ENCODE peak calls at places on chromosomes 7 and 10, in eight cellular contexts. E is heart left ventricle, R is body of pancreas, J is thoracic aorta, H is WERI-Rb-1, V is IMR-90, Y is transverse colon, I is mammary epithelial cell. M is an unnamed sample.

GRCh38 chr10:64196638-64197315 is 675.6 kb downstream of the REEP3 start:
- DNase-seq in Y (no peak), I (no peak), R (no peak), V (no peak), H (no peak), E (no peak), J (no peak), M (no peak)

GRCh38 chr7:41039386-41040315 is 663.2 kb downstream of the INHBA start:
- DNase-seq in E (no peak), Y (no peak), V (peak; percentile 66), I (no peak), J (no peak), H (no peak), R (no peak), M (no peak)

GRCh38 chr10:73914036-73914435 is 3.1 kb downstream of the PLAU start:
- DNase-seq in V (no peak), I (no peak), Y (no peak), R (no peak), J (no peak), H (no peak), E (no peak), M (no peak)

GRCh38 chr10:80462277-80462985 is 8.3 kb downstream of the TSPAN14 start:
- DNase-seq in V (peak; percentile 34), J (no peak), E (no peak), H (no peak), I (no peak), Y (no peak), R (no peak), M (no peak)

GRCh38 chr10:119090968-119091367 is 10.4 kb upstream of the EIF3A start:
- DNase-seq in H (no peak), J (no peak), V (peak; percentile 68), I (peak; percentile 95), Y (peak; percentile 50), R (no peak), E (no peak), M (peak; percentile 70)

GRCh38 chr10:102752934-102753664 is 9.4 kb downstream of the WBP1L start:
- DNase-seq in E (peak; percentile 50), J (no peak), Y (no peak), H (peak; percentile 50), R (no peak), I (peak; percentile 37), V (peak; percentile 83), M (peak; percentile 7)

GRCh38 chr7:104901239-104901638 is 112.8 kb upstream of the KMT2E start:
- DNase-seq in H (no peak), R (no peak), Y (no peak), V (no peak), E (no peak), I (no peak), J (no peak), M (no peak)

GRCh38 chr7:35854311-35854710 is 53.5 kb downstream of the SEPTIN7 start:
- DNase-seq in J (no peak), V (no peak), I (no peak), E (no peak), H (no peak), R (no peak), Y (no peak), M (no peak)

GRCh38 chr7:157579425-157579824 is 242.6 kb downstream of the DNAJB6 start:
- DNase-seq in E (no peak), Y (peak; percentile 57), H (no peak), R (no peak), I (no peak), J (no peak), V (no peak), M (no peak)

GRCh38 chr10:122122493-122122892 is 133.5 kb downstream of the TACC2 start:
- DNase-seq in E (no peak), I (no peak), H (no peak), J (no peak), V (no peak), Y (no peak), R (no peak), M (no peak)

GRCh38 chr7:26090927-26091519 is 61.0 kb upstream of the NFE2L3 start:
- DNase-seq in Y (no peak), V (peak; percentile 74), I (peak; percentile 44), J (no peak), E (no peak), H (no peak), R (no peak), M (no peak)

GRCh38 chr7:81690688-81691087 is 79.2 kb downstream of the HGF start:
- DNase-seq in J (no peak), Y (no peak), V (no peak), I (no peak), H (no peak), E (no peak), R (no peak), M (no peak)

GRCh38 chr7:133980794-133981193 is 146.3 kb upstream of the LRGUK start:
- DNase-seq in E (no peak), Y (no peak), R (no peak), J (no peak), H (peak; percentile 80), V (no peak), I (no peak), M (no peak)

GRCh38 chr10:119653209-119653608 is 2.0 kb downstream of the BAG3 start:
- DNase-seq in I (no peak), J (no peak), E (no peak), V (peak; percentile 30), Y (no peak), H (no peak), R (no peak), M (no peak)

GRCh38 chr7:158056761-158057160 is 530.9 kb downstream of the PTPRN2 start:
- DNase-seq in J (no peak), I (no peak), E (no peak), V (no peak), H (no peak), R (no peak), Y (no peak), M (no peak)

GRCh38 chr7:157150825-157151412 is 12.2 kb downstream of the UBE3C start:
- DNase-seq in Y (no peak), I (no peak), V (peak; percentile 41), R (peak; percentile 53), H (peak; percentile 98), J (no peak), E (no peak), M (no peak)

DNA sequence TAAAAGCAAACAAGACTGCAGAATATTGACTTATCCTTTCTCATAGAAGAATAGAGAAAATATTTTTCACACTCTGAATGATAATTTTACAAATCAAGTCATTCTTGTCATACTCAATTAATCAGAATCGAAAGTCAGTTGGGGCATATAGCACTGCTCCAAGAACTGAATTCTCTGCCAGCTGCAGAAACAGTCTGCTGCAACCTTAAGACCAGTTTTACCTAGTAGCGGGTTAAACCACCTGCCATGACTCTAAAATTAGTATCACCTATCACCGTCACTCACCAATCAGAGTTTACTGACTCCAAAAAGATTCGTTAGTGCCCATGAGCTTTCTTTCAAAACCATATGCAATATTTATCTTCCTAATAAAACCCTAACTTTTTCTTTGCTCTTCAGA is 429.0 kb upstream of the GRM3 start:
- DNase-seq in R (no peak), Y (no peak), V (no peak), H (no peak), J (no peak), E (no peak), I (no peak), M (no peak)
- H3K4me3 ChIP-seq in R (no peak overlapping the region), Y (no peak overlapping the region), V (no peak overlapping the region), H (no peak overlapping the region), J (no peak overlapping the region), E (no peak overlapping the region), I (no peak overlapping the region), M (no peak overlapping the region)

DNA sequence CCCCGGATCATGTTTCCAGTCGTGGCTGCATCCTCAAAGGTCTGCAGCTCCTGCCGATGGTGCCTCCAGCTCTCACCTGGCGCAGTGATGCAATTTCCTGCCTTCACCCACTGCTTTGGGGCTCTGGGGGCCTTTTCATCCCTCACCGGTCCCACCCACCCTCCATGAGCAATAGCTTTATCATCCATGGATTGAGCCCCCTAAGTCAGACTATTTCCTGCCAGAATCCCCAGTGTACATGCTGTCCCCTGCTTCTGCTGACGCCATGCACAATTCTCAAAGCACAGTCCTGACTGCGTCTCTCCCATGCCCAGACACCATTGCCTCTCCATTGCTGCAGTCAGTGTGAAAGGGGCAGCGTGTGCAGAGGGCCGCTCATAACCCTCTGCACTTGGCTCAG is 49.7 kb downstream of the FAM241B start:
- DNase-seq in E (no peak), H (no peak), R (no peak), Y (no peak), J (no peak), I (no peak), V (no peak), M (no peak)
- H3K27me3 ChIP-seq in E (no peaks in the 10 kb centered on the region), H (no peaks in the 10 kb centered on the region), R (no peaks in the 10 kb centered on the region), Y (no peaks in the 10 kb centered on the region), J (no peaks in the 10 kb centered on the region), I (no peaks in the 10 kb centered on the region), V (peaks cover 84% of the 10 kb centered on the region), M (peaks cover 47% of the 10 kb centered on the region)

DNA sequence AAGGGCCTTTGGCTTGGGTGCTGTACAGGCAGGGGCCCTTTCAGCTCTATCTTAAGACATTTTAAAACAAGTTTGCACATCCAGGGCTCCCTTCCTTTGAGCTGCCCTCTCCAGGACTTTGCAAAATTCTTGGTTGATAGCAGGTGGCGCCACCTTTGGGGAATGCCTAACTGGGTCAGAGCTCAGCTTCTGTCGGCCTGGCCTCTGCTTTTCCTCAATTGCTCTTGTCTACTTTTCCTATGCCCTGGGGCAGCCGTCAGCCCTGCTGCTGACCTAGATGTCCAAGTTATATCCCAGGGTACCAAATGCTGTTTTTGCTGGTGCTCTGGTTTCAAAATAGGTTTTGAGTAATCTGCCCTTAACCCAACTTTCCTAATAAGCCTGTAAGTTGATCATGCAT is 65.8 kb downstream of the APBB1IP start:
- DNase-seq in J (no peak), V (no peak), I (no peak), H (peak; percentile 17), E (no peak), Y (no peak), R (no peak), M (no peak)
- H3K36me3 ChIP-seq in J (no peaks in the 10 kb centered on the region), V (no peaks in the 10 kb centered on the region), I (no peaks in the 10 kb centered on the region), H (no peaks in the 10 kb centered on the region), E (no peaks in the 10 kb centered on the region), Y (no peaks in the 10 kb centered on the region), R (no peaks in the 10 kb centered on the region), M (no peaks in the 10 kb centered on the region)

DNA sequence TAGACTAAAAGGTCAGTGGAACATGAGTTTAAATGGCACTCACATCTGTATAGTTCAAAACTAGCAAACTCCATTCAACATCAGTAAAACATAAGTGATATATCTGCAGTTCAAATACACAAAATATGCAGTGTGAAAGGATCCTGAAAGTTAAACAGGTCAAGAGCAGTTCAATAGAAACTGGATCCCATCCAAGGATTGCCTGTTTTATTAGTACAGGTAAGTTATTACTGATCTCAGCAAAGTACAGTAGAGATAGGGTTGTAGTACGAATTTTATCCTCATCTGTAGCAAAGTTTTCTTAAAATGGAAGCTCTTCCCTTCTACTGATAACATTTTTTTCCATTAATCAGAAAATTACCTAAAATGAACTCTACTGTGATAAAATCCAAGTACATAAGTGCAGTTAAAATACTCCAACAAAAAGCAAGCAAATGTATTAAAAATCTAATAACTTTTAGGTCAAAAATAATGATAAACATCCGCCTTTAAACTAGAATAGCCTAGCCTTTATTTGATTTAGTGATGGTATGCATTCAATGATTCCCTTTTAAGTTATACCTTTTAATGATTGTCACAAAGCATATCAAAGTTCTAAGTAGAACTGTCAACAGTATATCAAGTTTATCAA is 2.2 kb downstream of the ZNF800 start:
- DNase-seq in J (no peak), Y (no peak), I (no peak), H (no peak), V (no peak), R (no peak), E (no peak), M (no peak)
- H3K4me3 ChIP-seq in J (no peak overlapping the region), Y (no peak overlapping the region), I (peak overlapping the region; percentile 99), H (no peak overlapping the region), V (no peak overlapping the region), R (no peak overlapping the region), E (no peak overlapping the region), M (peak overlapping the region; percentile 92)

GRCh38 chr10:49710966-49711365 is 31.5 kb downstream of the C10orf53 start:
- DNase-seq in R (no peak), E (no peak), J (no peak), Y (no peak), I (no peak), V (no peak), H (no peak), M (no peak)
- H3K27me3 ChIP-seq in R (no peaks in the 10 kb centered on the region), E (no peaks in the 10 kb centered on the region), J (no peaks in the 10 kb centered on the region), Y (no peaks in the 10 kb centered on the region), I (no peaks in the 10 kb centered on the region), V (no peaks in the 10 kb centered on the region), H (no peaks in the 10 kb centered on the region), M (peaks cover 26% of the 10 kb centered on the region)